ENCODE peak calls at places on chromosome 11, in nine cellular contexts. V is iris pigment epithelial cell, T is EH, X is HS-5, F is GM04504, I is GM20000, M is kidney glomerular epithelial cell, J is ELF-1, E is SJSA1. G is an unnamed sample.

GRCh38 chr11:65208785-65209710 is 27.3 kb downstream of the CAPN1 start:
- DNase-seq in M (no peak), E (no peak), F (no peak), V (no peak), J (no peak), X (no peak), I (no peak), T (no peak), G (no peak)

GRCh38 chr11:44613081-44613628 is 47.7 kb downstream of the CD82 start:
- DNase-seq in I (no peak), T (no peak), X (no peak), E (no peak), F (no peak), M (no peak), J (no peak), V (no peak), G (no peak)

GRCh38 chr11:86056262-86056911 is 12.5 kb downstream of the PICALM start:
- DNase-seq in E (no peak), F (no peak), I (no peak), V (no peak), X (no peak), J (no peak), T (no peak), M (no peak), G (no peak)

GRCh38 chr11:76215946-76216345 is 9.6 kb upstream of the WNT11 start:
- DNase-seq in M (no peak), I (no peak), X (peak), T (peak), E (no peak), J (no peak), V (peak), F (peak), G (no peak)

GRCh38 chr11:57251037-57251436 is 14.0 kb upstream of the APLNR start:
- DNase-seq in E (no peak), V (no peak), J (no peak), F (no peak), X (no peak), M (no peak), I (no peak), T (no peak), G (no peak)

GRCh38 chr11:125948278-125949051 is 2.6 kb downstream of the VSIG10L2 start:
- DNase-seq in T (no peak), X (no peak), J (peak), M (no peak), V (no peak), I (no peak), E (no peak), F (no peak), G (no peak)

GRCh38 chr11:44622721-44623258 is 57.3 kb downstream of the CD82 start:
- DNase-seq in X (no peak), J (peak), E (no peak), V (no peak), T (no peak), I (no peak), M (no peak), F (no peak), G (no peak)

GRCh38 chr11:5596611-5597201 is at the start of gene TRIM6:
- DNase-seq in T (peak), J (peak), X (no peak), M (peak), E (peak), I (peak), F (no peak), V (peak), G (no peak)

GRCh38 chr11:77753230-77753629 is 67.3 kb downstream of the RSF1 start:
- DNase-seq in F (no peak), M (no peak), V (no peak), T (no peak), E (no peak), J (peak), I (no peak), X (no peak), G (no peak)

GRCh38 chr11:116263020-116263419 is 509.8 kb downstream of the BUD13 start:
- DNase-seq in T (no peak), F (no peak), E (no peak), J (no peak), M (no peak), X (no peak), V (no peak), I (no peak), G (no peak)

GRCh38 chr11:79311461-79311860 is 129.4 kb downstream of the TENM4 start:
- DNase-seq in V (no peak), M (no peak), I (no peak), F (no peak), J (no peak), T (no peak), X (no peak), E (no peak), G (no peak)

GRCh38 chr11:132639986-132640385 is 892.3 kb downstream of the OPCML start:
- DNase-seq in T (no peak), I (no peak), V (no peak), E (no peak), M (no peak), J (no peak), X (no peak), F (no peak), G (no peak)

GRCh38 chr11:35272391-35272821 is 133.4 kb downstream of the CD44 start:
- DNase-seq in J (no peak), T (no peak), F (no peak), E (no peak), I (peak), X (no peak), M (no peak), V (no peak), G (no peak)

GRCh38 chr11:85133636-85134035 is 493.5 kb downstream of the DLG2 start:
- DNase-seq in F (no peak), I (no peak), X (no peak), E (no peak), M (no peak), T (no peak), J (no peak), V (no peak), G (no peak)

GRCh38 chr11:12440565-12440964 is 63.2 kb downstream of the PARVA start:
- DNase-seq in X (no peak), E (no peak), J (no peak), F (no peak), I (no peak), V (no peak), M (no peak), T (no peak), G (no peak)

GRCh38 chr11:61370349-61371005 is 8.3 kb downstream of the TMEM138 start:
- DNase-seq in I (no peak), V (no peak), E (peak), T (no peak), F (no peak), X (no peak), M (no peak), J (no peak), G (no peak)

GRCh38 chr11:97856666-97857065 is 1164.1 kb upstream of the CNTN5 start:
- DNase-seq in V (no peak), E (no peak), J (peak), I (no peak), T (no peak), X (no peak), M (no peak), F (no peak), G (no peak)

GRCh38 chr11:12074529-12075195 is 35.7 kb upstream of the MICAL2 start:
- DNase-seq in F (no peak), T (peak), E (no peak), X (no peak), M (no peak), J (no peak), V (peak), I (no peak), G (no peak)

GRCh38 chr11:73866095-73866579 is 10.5 kb downstream of the COA4 start:
- DNase-seq in V (peak), J (no peak), I (no peak), X (no peak), T (peak), F (no peak), M (no peak), E (no peak), G (no peak)

G was measured in epithelial cell of proximal tubule.